ENCODE peak calls at places on chromosomes 4 and X, in six cellular contexts. C is H9, Y is breast epithelium, V is hepatocyte, T is uterus, R is brain microvascular endothelial cell. E is an unnamed sample.

GRCh38 chr4:128229458-128229805 is 58.2 kb downstream of the PGRMC2 start:
- DNase-seq in C (no peak), Y (no peak), V (no peak), T (no peak), R (no peak), E (no peak)

GRCh38 chr4:144967161-144967560 is 130.8 kb downstream of the ANAPC10 start:
- DNase-seq in C (no peak), Y (no peak), V (no peak), T (no peak), R (no peak), E (peak)

GRCh38 chrX:130680164-130681035 is 222.6 kb downstream of the ENOX2 start:
- DNase-seq in C (no peak), Y (no peak), V (no peak), T (no peak), R (peak), E (no peak)

GRCh38 chrX:86148024-86148511 is at the start of gene DACH2:
- DNase-seq in C (peak), Y (peak), V (peak), T (peak), R (peak), E (peak)

GRCh38 chr4:96189761-96190160 is 349.9 kb downstream of the PDHA2 start:
- DNase-seq in C (no peak), Y (no peak), V (no peak), T (no peak), R (no peak), E (no peak)

GRCh38 chr4:142282870-142283431 is 563.1 kb downstream of the INPP4B start:
- DNase-seq in C (no peak), Y (no peak), V (peak), T (no peak), R (no peak), E (no peak)

GRCh38 chr4:170259631-170260153 is 169.9 kb upstream of the AADAT start:
- DNase-seq in C (peak), Y (peak), V (peak), T (peak), R (peak), E (peak)

GRCh38 chr4:147828361-147828760 is 96.5 kb downstream of the ARHGAP10 start:
- DNase-seq in C (no peak), Y (no peak), V (no peak), T (no peak), R (no peak), E (peak)

GRCh38 chr4:47490550-47490949 is 5.5 kb downstream of the ATP10D start:
- DNase-seq in C (peak), Y (no peak), V (peak), T (no peak), R (no peak), E (peak)

GRCh38 chr4:177080388-177080787 is 229.3 kb upstream of the NEIL3 start:
- DNase-seq in C (no peak), Y (no peak), V (no peak), T (no peak), R (no peak), E (no peak)

GRCh38 chr4:147714575-147715401 is 17.1 kb upstream of the ARHGAP10 start:
- DNase-seq in C (no peak), Y (peak), V (no peak), T (peak), R (peak), E (peak)

GRCh38 chr4:2489081-2489805 is 20.3 kb downstream of the RNF4 start:
- DNase-seq in C (no peak), Y (no peak), V (no peak), T (no peak), R (no peak), E (no peak)

GRCh38 chr4:56995525-56995924 is 16.8 kb downstream of the POLR2B start:
- DNase-seq in C (no peak), Y (peak), V (peak), T (peak), R (peak), E (no peak)

GRCh38 chr4:176321589-176321988 is 1.8 kb downstream of the SPCS3 start:
- DNase-seq in C (no peak), Y (no peak), V (no peak), T (no peak), R (no peak), E (no peak)

GRCh38 chr4:140053185-140053584 is 100.8 kb downstream of the MAML3 start:
- DNase-seq in C (no peak), Y (no peak), V (no peak), T (no peak), R (no peak), E (no peak)

GRCh38 chrX:23494741-23495140 is 160.1 kb downstream of the PTCHD1 start:
- DNase-seq in C (no peak), Y (no peak), V (no peak), T (no peak), R (no peak), E (no peak)

GRCh38 chrX:122219735-122220134 is 964.3 kb upstream of the GRIA3 start:
- DNase-seq in C (no peak), Y (no peak), V (no peak), T (no peak), R (no peak), E (peak)

GRCh38 chrX:23493941-23494374 is 159.3 kb downstream of the PTCHD1 start:
- DNase-seq in C (no peak), Y (no peak), V (no peak), T (no peak), R (peak), E (peak)

DNA sequence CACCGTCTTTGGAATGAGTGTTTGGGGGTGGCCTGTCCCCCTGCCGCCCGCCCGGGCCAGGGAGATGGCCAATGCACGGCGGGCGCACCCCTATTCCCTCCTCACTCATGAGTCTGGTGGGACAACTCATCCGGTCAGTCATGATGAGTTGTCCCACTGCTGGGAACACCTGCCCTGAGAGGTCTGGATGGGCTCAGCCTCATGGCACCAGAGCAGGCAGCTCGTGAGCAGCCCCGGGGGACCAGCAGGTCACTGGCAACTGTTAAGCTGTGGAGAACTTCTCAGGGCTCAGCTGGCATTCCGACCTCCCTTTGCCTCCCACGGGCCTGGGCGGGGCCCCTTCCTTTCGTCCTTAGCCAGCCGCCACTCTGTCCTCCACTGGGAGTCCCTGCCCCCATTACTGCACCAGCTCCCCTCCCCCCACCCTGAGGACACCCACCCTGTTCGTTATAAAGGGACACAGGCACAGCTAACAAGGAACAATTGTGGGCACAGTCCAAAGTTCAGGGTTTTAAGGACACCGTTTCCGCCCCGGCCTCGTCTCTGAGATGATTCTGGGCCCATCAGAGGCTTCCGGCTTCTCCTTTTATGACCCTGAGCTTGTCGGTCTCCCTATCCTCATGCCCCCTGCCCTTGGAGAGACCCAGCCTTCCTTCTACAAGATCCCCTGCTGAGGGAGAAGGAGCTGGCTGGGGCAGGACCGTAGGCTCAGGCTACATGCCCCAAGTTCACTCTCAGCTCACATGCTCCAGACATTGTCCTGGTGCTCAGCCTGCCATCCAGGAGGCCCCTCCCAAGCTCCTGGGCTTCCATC is 14.6 kb upstream of the KIAA0232 start:
- DNase-seq in C (no peak), Y (no peak), V (peak), T (no peak), R (no peak), E (no peak)
- H3K27ac ChIP-seq in C (no peak), Y (no peak), V (peak), T (no peak), R (no peak), E (peak)

GRCh38 chrX:2552621-2553297 is 52.0 kb upstream of the DHRSX start:
- DNase-seq in C (no peak), Y (no peak), V (peak), T (no peak), R (no peak), E (no peak)

GRCh38 chrX:2547746-2548145 is 47.0 kb upstream of the DHRSX start:
- DNase-seq in C (no peak), Y (no peak), V (no peak), T (no peak), R (no peak), E (no peak)

GRCh38 chrX:2548731-2549423 is 48.1 kb upstream of the DHRSX start:
- DNase-seq in C (peak), Y (no peak), V (peak), T (no peak), R (no peak), E (no peak)

GRCh38 chrX:2550288-2551020 is 49.7 kb upstream of the DHRSX start:
- DNase-seq in C (no peak), Y (no peak), V (peak), T (no peak), R (no peak), E (no peak)

GRCh38 chrX:2549874-2550273 is 49.1 kb upstream of the DHRSX start:
- DNase-seq in C (no peak), Y (no peak), V (peak), T (no peak), R (no peak), E (no peak)
- H3K27ac ChIP-seq in C (peak), Y (no peak), V (peak), T (no peak), R (no peak), E (no peak)

DNA sequence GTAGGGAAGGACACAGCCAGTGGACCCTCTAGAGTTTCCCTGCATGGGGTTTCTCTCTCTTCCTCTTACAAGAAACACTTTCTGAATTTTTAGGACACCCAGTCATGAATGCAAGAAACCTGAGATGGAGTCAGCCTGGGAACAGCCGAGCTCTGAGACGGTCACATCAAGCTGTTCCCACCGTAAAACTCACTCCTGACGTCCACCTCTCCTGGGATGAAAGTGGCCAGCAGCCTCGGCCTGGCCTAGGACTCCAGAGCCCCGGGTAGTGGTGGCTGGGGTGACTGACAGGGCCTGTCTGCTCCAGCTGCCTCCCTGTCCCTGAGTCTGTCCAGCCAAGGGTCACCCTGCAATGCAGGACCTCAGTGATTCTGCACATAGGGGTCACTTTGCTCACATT is 217.8 kb downstream of the SHOX start:
- DNase-seq in C (no peak), Y (no peak), V (no peak), T (no peak), R (no peak), E (no peak)
- H3K27ac ChIP-seq in C (no peak), Y (no peak), V (no peak), T (no peak), R (no peak), E (no peak)

GRCh38 chr4:37663552-37663951 is 22.6 kb downstream of the RELL1 start:
- DNase-seq in C (no peak), Y (no peak), V (no peak), T (no peak), R (no peak), E (no peak)
- H3K27ac ChIP-seq in C (no peak), Y (peak), V (peak), T (no peak), R (no peak), E (no peak)

GRCh38 chr4:1038948-1039492 is 27.6 kb downstream of the FGFRL1 start:
- DNase-seq in C (no peak), Y (no peak), V (no peak), T (no peak), R (no peak), E (no peak)
- H3K27ac ChIP-seq in C (no peak), Y (peak), V (peak), T (no peak), R (no peak), E (peak)

GRCh38 chr4:52837716-52838558 is 24.2 kb upstream of the RASL11B start:
- DNase-seq in C (no peak), Y (peak), V (peak), T (no peak), R (peak), E (peak)
- H3K27ac ChIP-seq in C (no peak), Y (peak), V (peak), T (no peak), R (peak), E (peak)

GRCh38 chr4:94352996-94353395 is 10.4 kb upstream of the HPGDS start:
- DNase-seq in C (no peak), Y (no peak), V (no peak), T (no peak), R (no peak), E (no peak)
- H3K27ac ChIP-seq in C (no peak), Y (no peak), V (no peak), T (no peak), R (no peak), E (no peak)

DNA sequence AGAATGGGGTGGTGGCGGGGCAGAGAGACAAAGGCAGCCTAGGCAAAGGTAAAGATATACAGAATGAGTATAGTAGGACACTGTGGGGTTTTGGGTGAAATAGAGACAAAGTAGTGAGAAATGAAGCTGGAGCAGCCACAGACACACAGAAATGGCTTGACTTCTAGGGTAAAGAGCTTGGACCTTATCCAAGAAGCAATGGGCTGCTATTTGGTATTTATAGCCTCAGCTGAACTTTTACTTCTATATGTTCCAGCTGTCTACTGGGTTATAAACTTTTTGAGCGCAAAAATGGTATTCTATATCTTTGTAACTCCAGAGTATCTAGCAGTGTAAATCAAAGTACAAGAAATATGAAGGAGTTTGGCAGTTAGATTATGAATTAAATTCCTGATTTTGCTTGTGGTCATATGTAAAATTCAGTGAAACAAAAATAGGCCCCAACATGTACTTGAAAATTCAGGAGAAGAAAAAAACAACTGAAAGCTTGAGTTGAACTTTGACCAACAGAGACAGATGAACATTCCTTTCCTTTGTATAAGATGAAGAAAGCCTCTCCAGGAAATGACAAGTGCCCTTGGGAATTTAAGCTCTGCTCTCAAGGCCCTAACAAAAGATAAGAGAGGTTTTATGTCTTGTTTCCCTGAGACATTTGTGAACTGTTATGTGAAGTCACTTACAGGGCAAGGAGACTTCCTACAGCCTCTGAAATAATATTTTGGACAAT is 354.1 kb downstream of the CHIC1 start:
- DNase-seq in C (no peak), Y (no peak), V (peak), T (no peak), R (peak), E (peak)
- H3K27ac ChIP-seq in C (peak), Y (no peak), V (peak), T (no peak), R (peak), E (no peak)

E was measured in RWPE1.